ENCODE peak calls at places on chromosome 4, in eight cellular contexts. S is HEK293T; P is T-helper 17 cell; I is stimulated activated CD4-positive, alpha-beta T cell treated with anti-CD3 and anti-CD28 coated beads, Interleukin-4, amount 100 ng/mL, for 24 hours; V is GDM1; W is CD8-positive, alpha-beta T cell; Q is NCI-H1930; A is HT1080. B is an unnamed sample.

GRCh38 chr4:168408620-168409019 is 71.7 kb downstream of the DDX60L start:
- DNase-seq in V (no peak), W (no peak), S (peak), A (peak), P (no peak), Q (no peak), I (no peak), B (peak)

GRCh38 chr4:68145261-68145660 is 15.6 kb upstream of the TMPRSS11F start:
- DNase-seq in P (no peak), S (no peak), A (no peak), I (no peak), V (no peak), W (no peak), Q (no peak), B (no peak)

GRCh38 chr4:81472249-81473085 is 760 bp upstream of the RASGEF1B start:
- DNase-seq in W (peak), A (no peak), P (no peak), I (peak), Q (peak), V (peak), S (peak), B (peak)

GRCh38 chr4:151679247-151679646 is 81.6 kb downstream of the GATB start:
- DNase-seq in I (no peak), V (no peak), S (peak), W (no peak), P (no peak), Q (no peak), A (no peak), B (no peak)

GRCh38 chr4:152935138-152935537 is 985 bp upstream of the FHDC1 start:
- DNase-seq in W (no peak), A (no peak), I (no peak), V (no peak), P (no peak), S (no peak), Q (no peak), B (no peak)

GRCh38 chr4:167234388-167234881 is at the start of gene SPOCK3:
- DNase-seq in I (no peak), Q (peak), W (no peak), S (peak), V (no peak), A (peak), P (no peak), B (peak)

GRCh38 chr4:112857461-112857860 is 192.0 kb upstream of the ANK2 start:
- DNase-seq in W (no peak), V (no peak), I (no peak), P (no peak), Q (no peak), A (peak), S (no peak), B (peak)

GRCh38 chr4:80731436-80731835 is 299.1 kb upstream of the BMP3 start:
- DNase-seq in S (no peak), A (no peak), I (no peak), P (no peak), V (no peak), Q (no peak), W (no peak), B (no peak)

GRCh38 chr4:23582671-23583070 is 307.2 kb downstream of the PPARGC1A start:
- DNase-seq in A (no peak), P (no peak), V (no peak), W (no peak), S (no peak), I (no peak), Q (no peak), B (no peak)

GRCh38 chr4:121154103-121154515 is 10.0 kb downstream of the TNIP3 start:
- DNase-seq in Q (no peak), P (no peak), A (no peak), V (no peak), W (no peak), I (peak), S (no peak), B (no peak)

GRCh38 chr4:7830747-7831146 is 108.9 kb downstream of the AFAP1 start:
- DNase-seq in V (no peak), I (no peak), W (no peak), A (no peak), P (no peak), Q (no peak), S (no peak), B (no peak)

GRCh38 chr4:18850763-18851331 is 829.3 kb upstream of the LCORL start:
- DNase-seq in Q (peak), A (no peak), V (no peak), S (no peak), I (no peak), W (no peak), P (no peak), B (no peak)

GRCh38 chr4:16224669-16225068 is 1.6 kb downstream of the TAPT1 start:
- DNase-seq in V (no peak), A (no peak), Q (no peak), I (no peak), P (no peak), S (no peak), W (no peak), B (no peak)

GRCh38 chr4:108008721-108009120 is 19.0 kb downstream of the HADH start:
- DNase-seq in V (no peak), S (no peak), Q (no peak), A (peak), P (no peak), I (no peak), W (no peak), B (peak)

GRCh38 chr4:52568351-52568750 is 90.8 kb downstream of the USP46 start:
- DNase-seq in W (no peak), I (no peak), V (no peak), S (no peak), Q (no peak), P (no peak), A (no peak), B (no peak)

GRCh38 chr4:68079918-68080317 is 49.8 kb downstream of the TMPRSS11F start:
- DNase-seq in A (peak), V (no peak), P (no peak), W (no peak), I (no peak), Q (no peak), S (no peak), B (no peak)

GRCh38 chr4:125321709-125322362 is 7.1 kb downstream of the FAT4 start:
- DNase-seq in S (no peak), A (peak), V (no peak), Q (no peak), W (no peak), I (no peak), P (no peak), B (peak)

GRCh38 chr4:144787365-144788263 is 141.7 kb downstream of the HHIP start:
- DNase-seq in I (no peak), S (peak), Q (no peak), A (peak), W (no peak), P (no peak), V (no peak), B (peak)

GRCh38 chr4:54418468-54418867 is 189.4 kb downstream of the PDGFRA start:
- DNase-seq in A (no peak), W (no peak), P (no peak), V (no peak), S (no peak), I (no peak), Q (no peak), B (no peak)

GRCh38 chr4:149047368-149047767 is 605.2 kb upstream of the NR3C2 start:
- DNase-seq in W (no peak), I (no peak), A (peak), P (no peak), S (no peak), V (no peak), Q (no peak), B (no peak)

GRCh38 chr4:28702571-28702970 is 1841.9 kb downstream of the STIM2 start:
- DNase-seq in P (no peak), A (no peak), V (no peak), W (no peak), I (no peak), S (no peak), Q (no peak), B (no peak)

B was measured in myocyte.